ENCODE peak calls at places on chromosomes 13 and 19, in seven cellular contexts. D is stomach, Y is brain microvascular endothelial cell, I is skeletal muscle cell, Z is GM12865, C is uterus, U is fibroblast of lung. W is an unnamed sample.

GRCh38 chr19:6739884-6740588 is 556 bp downstream of the TRIP10 start:
- DNase-seq in U (peak), Y (no peak), D (peak), I (no peak), Z (peak), C (peak), W (no peak)

GRCh38 chr19:10812902-10813404 is 23.1 kb downstream of the TMED1 start:
- DNase-seq in I (peak), Z (no peak), Y (peak), C (peak), D (peak), U (peak), W (no peak)

GRCh38 chr13:108816381-108816780 is 187.0 kb downstream of the MYO16 start:
- DNase-seq in Z (no peak), I (no peak), C (no peak), U (no peak), D (no peak), Y (no peak), W (no peak)

GRCh38 chr13:113064000-113064533 is 41.5 kb upstream of the F7 start:
- DNase-seq in C (no peak), D (no peak), I (no peak), Z (no peak), Y (no peak), U (no peak), W (no peak)

GRCh38 chr13:45925151-45925550 is 73.6 kb upstream of the SIAH3 start:
- DNase-seq in I (no peak), U (peak), C (no peak), Z (no peak), Y (peak), D (no peak), W (no peak)

GRCh38 chr19:39409886-39410619 is 2.4 kb upstream of the PLEKHG2 start:
- DNase-seq in U (peak), Z (peak), I (peak), D (peak), C (peak), Y (peak), W (no peak)

GRCh38 chr19:48695743-48696352 is at the start of gene FUT2:
- DNase-seq in I (no peak), C (no peak), Y (no peak), D (peak), Z (no peak), U (no peak), W (no peak)

GRCh38 chr13:49225358-49226042 is 5.4 kb downstream of the MLNR start:
- DNase-seq in Z (no peak), C (no peak), D (peak), U (no peak), I (no peak), Y (no peak), W (no peak)

GRCh38 chr13:110518150-110518525 is 43.4 kb downstream of the RAB20 start:
- DNase-seq in Y (no peak), C (no peak), D (no peak), Z (no peak), U (no peak), I (no peak), W (no peak)

GRCh38 chr13:95281258-95281602 is 20.0 kb downstream of the ABCC4 start:
- DNase-seq in Z (peak), C (no peak), D (no peak), I (no peak), Y (no peak), U (no peak), W (no peak)

GRCh38 chr19:38907670-38908069 is 4.3 kb downstream of the CCER2 start:
- DNase-seq in D (no peak), I (no peak), Z (no peak), C (no peak), Y (no peak), U (no peak), W (no peak)

GRCh38 chr13:28163587-28163986 is 25.2 kb downstream of the PAN3 start:
- DNase-seq in Z (no peak), I (no peak), U (no peak), Y (no peak), C (no peak), D (no peak), W (no peak)

GRCh38 chr13:45833663-45834062 is 17.9 kb downstream of the SIAH3 start:
- DNase-seq in I (peak), C (peak), U (peak), Z (no peak), Y (no peak), D (no peak), W (no peak)

GRCh38 chr13:43469791-43470190 is 317.0 kb downstream of the ENOX1 start:
- DNase-seq in I (no peak), Z (no peak), C (no peak), Y (no peak), U (peak), D (no peak), W (no peak)

GRCh38 chr13:22447132-22447886 is 733.5 kb upstream of the SGCG start:
- DNase-seq in I (no peak), Z (no peak), U (no peak), C (no peak), D (no peak), Y (no peak), W (no peak)

GRCh38 chr13:21365574-21365973 is 93.5 kb downstream of the ZDHHC20 start:
- DNase-seq in U (no peak), Z (no peak), Y (no peak), I (no peak), D (no peak), C (no peak), W (peak)

GRCh38 chr19:48746738-48747575 is at the start of gene IZUMO1:
- DNase-seq in D (peak), U (peak), Y (peak), Z (peak), C (peak), I (peak), W (peak)

GRCh38 chr13:71661921-71662320 is 205.1 kb downstream of the DACH1 start:
- DNase-seq in U (peak), C (no peak), Y (peak), D (no peak), Z (no peak), I (peak), W (no peak)

GRCh38 chr13:110269509-110270185 is 37.3 kb downstream of the COL4A1 start:
- DNase-seq in Z (no peak), U (no peak), I (no peak), C (no peak), D (no peak), Y (no peak), W (no peak)

GRCh38 chr19:1154731-1155351 is 19.2 kb downstream of the SBNO2 start:
- DNase-seq in C (peak), Z (no peak), Y (peak), D (peak), I (peak), U (peak), W (no peak)
- H3K4me3 ChIP-seq in C (peak), Z (no peak), Y (no peak), D (peak), I (peak), U (peak), W (no peak)

DNA sequence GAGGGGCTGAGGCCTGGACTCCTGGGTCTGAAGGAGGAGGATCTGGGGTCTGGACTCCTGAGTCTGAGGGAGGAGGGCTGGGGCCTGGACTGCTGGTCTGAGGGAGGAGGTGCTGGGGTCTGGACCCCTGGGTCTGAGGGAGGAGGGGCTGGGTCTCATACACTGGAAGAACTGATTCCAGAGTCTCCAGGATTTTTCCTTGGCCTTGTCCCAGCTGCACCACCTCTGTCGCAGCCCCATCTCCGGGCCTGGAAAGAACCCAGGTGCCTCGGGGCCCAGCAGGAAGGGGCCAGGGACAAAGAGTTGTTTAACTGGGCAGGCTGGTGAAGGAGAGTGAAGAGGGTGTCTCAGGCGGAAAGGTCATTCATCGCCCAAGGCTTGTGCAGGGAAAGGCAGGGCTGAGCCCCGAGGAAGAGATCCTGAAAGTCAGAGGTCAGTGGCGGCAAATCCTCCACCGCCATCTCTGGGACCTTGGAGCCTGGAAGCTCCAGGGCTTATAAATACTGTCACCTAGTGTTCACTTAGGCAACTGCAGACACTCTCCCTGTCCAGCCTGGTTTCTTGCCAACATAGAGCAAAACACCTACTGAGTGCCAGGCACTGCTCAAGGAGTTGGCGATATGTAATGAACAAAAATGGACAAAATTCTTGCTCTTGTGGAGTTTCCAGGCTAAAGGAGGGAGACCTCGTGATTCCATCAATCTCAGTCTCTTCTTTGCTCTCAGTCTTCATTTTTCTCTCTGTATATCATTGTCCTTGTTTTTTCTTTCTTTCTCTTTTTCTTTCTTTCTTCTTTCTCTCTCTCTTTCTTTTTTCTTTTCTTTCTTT is 4.4 kb upstream of the KCNN4 start:
- DNase-seq in C (peak), Z (peak), D (peak), U (peak), Y (peak), I (no peak), W (peak)
- H3K4me3 ChIP-seq in C (no peak), Z (no peak), D (no peak), U (no peak), Y (no peak), I (no peak), W (peak)

DNA sequence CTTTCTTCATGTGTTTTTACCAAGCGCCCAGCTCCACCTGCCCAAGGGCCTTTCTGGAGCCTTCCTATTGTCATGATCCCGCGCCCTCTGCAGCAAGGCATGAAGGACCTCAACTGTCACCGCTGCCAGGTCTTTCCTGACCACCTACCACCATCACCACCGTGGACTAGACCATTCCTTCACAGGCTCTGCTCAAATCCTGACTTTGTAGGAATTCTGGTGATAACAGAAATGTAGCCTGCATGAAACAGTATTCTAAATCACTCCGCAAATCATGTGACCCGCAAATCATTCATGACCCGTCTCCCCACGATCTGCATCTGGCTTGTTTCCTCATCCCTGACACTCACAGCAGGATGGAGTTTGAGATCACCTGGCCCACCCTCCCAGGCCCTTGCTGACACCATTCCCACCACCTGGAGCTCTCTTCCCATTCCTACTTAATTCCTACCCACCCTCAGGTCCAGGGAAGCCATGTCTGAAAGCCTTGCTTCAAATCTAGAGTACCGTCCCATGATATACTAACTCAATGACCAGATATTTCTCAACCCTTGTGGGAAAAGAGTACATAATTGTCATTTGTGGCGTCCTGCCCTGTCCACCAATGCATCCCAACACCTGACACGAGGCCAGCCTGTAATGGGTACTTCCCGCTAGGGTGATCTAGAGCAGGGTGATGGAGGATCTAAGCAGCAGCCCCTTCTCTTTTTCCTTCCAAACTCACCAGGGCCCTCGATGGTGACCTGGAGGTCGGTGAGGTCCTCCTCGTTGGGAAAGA is 1.3 kb downstream of the UBE2S start:
- DNase-seq in D (no peak), I (no peak), Z (peak), Y (no peak), U (no peak), C (no peak), W (no peak)
- H3K4me3 ChIP-seq in D (peak), I (peak), Z (peak), Y (peak), U (peak), C (peak), W (peak)

GRCh38 chr19:58107778-58108545 is 9.9 kb upstream of the ZSCAN18 start:
- DNase-seq in Y (no peak), D (no peak), Z (no peak), I (no peak), U (no peak), C (no peak), W (no peak)

DNA sequence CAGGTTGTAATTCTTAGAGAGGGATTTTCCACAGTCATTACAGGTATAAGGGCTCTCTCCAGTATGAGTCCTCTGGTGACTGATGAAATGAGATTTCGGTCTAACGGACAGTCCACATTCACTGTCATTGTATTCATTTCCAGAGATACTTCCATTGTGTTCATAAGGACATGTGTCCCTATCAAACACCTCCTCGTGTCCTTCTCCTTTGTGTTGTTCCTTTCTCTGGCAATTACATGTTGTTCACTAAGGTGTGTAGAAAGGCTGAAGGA is 10.5 kb upstream of the ZSCAN18 start:
- DNase-seq in I (no peak), D (no peak), Y (no peak), U (no peak), Z (no peak), C (no peak), W (no peak)
- H3K4me3 ChIP-seq in I (no peak), D (no peak), Y (no peak), U (no peak), Z (no peak), C (no peak), W (no peak)

DNA sequence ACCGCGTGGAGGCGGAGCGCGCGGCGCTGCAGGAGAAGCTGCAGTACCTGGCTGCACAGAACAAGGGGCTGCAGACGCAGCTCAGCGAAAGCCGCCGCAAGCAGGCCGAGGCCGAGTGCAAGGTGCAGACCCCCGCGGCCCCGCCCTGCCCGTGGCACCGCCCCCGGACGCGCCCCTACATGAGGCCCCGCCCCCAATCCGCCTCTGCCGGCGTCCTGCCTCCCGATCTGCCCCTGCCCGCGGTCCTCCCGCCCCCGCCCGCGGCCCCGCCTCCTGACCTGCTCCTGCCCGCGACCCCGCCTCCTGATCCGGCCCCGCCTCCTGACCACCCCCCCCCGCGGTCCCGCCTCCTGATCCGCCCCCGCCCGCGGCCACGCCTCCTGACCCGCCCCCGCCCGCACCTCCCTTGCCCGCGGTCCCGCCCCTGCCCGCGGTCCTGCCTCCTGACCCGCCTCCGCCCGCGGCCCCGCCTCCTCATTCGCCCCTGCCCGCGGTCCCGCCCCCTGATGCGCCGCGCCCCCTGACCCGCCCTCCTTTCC is 11.7 kb downstream of the PRR36 start:
- DNase-seq in U (peak), Z (peak), I (no peak), C (no peak), Y (peak), D (peak), W (peak)
- H3K4me3 ChIP-seq in U (no peak), Z (no peak), I (peak), C (no peak), Y (peak), D (peak), W (no peak)